ENCODE peak calls at places on chromosomes 12 and 14, in eight cellular contexts. T is WTC11, R is lung, D is body of pancreas, H is OCI-LY7, F is neural crest cell, S is breast epithelium, Z is GM20000. X is an unnamed sample.

GRCh38 chr14:54785778-54786160 is 116.9 kb downstream of the GCH1 start:
- DNase-seq in T (no peak), D (no peak), F (no peak), H (no peak), S (no peak), Z (no peak), R (no peak), X (no peak)

GRCh38 chr14:74401504-74402241 is 24.3 kb downstream of the SYNDIG1L start:
- DNase-seq in T (peak; percentile 70), R (no peak), Z (peak; percentile 87), S (peak; percentile 47), D (peak; percentile 20), F (peak; percentile 14), H (peak; percentile 92), X (no peak)

GRCh38 chr12:51393676-51394545 is 2.7 kb upstream of the GALNT6 start:
- DNase-seq in F (no peak), R (no peak), S (no peak), D (peak; percentile 38), Z (no peak), H (no peak), T (no peak), X (no peak)

GRCh38 chr12:48954781-48955501 is 2.3 kb downstream of the ARF3 start:
- DNase-seq in H (no peak), D (no peak), Z (no peak), F (no peak), S (no peak), T (no peak), R (no peak), X (no peak)

GRCh38 chr12:26845057-26845666 is 12.2 kb upstream of the ITPR2 start:
- DNase-seq in D (peak; percentile 74), Z (no peak), H (no peak), F (peak; percentile 64), T (peak; percentile 67), S (peak; percentile 27), R (peak; percentile 54), X (peak; percentile 38)

GRCh38 chr12:131774576-131774975 is 53.6 kb upstream of the MMP17 start:
- DNase-seq in Z (no peak), T (no peak), D (no peak), R (no peak), H (no peak), S (no peak), F (no peak), X (no peak)

GRCh38 chr14:75429562-75429961 is 1.7 kb downstream of the JDP2 start:
- DNase-seq in T (no peak), Z (no peak), R (no peak), D (no peak), H (peak; percentile 32), S (no peak), F (no peak), X (no peak)

GRCh38 chr12:72081787-72082186 is 143.1 kb downstream of the TPH2 start:
- DNase-seq in H (no peak), D (no peak), Z (no peak), R (no peak), T (no peak), F (no peak), S (no peak), X (no peak)

GRCh38 chr14:78022059-78022458 is 148.1 kb upstream of the NRXN3 start:
- DNase-seq in R (peak; percentile 59), Z (peak; percentile 63), F (peak; percentile 71), T (peak; percentile 89), S (no peak), D (peak; percentile 48), H (peak; percentile 61), X (no peak)

GRCh38 chr12:57614178-57614947 is 3.1 kb downstream of the ARHGEF25 start:
- DNase-seq in T (peak; percentile 77), D (no peak), R (no peak), Z (peak; percentile 90), F (no peak), S (no peak), H (peak; percentile 70), X (no peak)

GRCh38 chr12:57616383-57617101 is 5.3 kb downstream of the ARHGEF25 start:
- DNase-seq in T (no peak), F (no peak), S (no peak), Z (no peak), D (no peak), H (no peak), R (no peak), X (no peak)

GRCh38 chr12:57613427-57614109 is 2.3 kb downstream of the ARHGEF25 start:
- DNase-seq in S (no peak), R (no peak), Z (peak; percentile 13), D (no peak), T (no peak), H (no peak), F (no peak), X (no peak)

GRCh38 chr12:57615637-57616036 is 4.4 kb downstream of the ARHGEF25 start:
- DNase-seq in T (no peak), Z (no peak), S (no peak), F (no peak), D (no peak), H (no peak), R (no peak), X (no peak)

GRCh38 chr12:57614948-57615500 is 3.8 kb downstream of the ARHGEF25 start:
- DNase-seq in S (no peak), T (no peak), Z (no peak), D (no peak), H (no peak), F (no peak), R (no peak), X (no peak)
- TF ChIP-seq CTCF in S (no peak), T (no peak), Z (no peak), D (no peak), H (no peak), F (no peak), R (no peak), X (no peak)

DNA sequence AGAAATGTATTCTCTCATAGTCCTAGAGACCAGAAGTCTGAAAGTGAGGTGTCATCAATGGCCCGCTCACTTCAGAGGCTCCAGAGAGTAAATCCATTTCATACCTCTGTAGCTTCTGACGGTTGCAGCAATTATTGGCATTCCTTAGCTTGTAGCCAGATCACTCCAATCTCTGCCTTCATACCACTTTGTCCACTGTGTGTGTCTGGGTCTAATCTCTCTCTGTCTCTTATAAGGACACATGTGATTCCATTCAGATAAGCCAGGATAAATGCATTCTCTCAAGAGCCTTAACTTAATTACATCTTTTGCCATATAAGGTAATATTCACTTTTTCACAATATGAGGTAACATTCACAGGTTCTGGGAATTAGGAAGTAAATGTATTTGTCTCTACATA is 365.7 kb downstream of the GXYLT1 start:
- DNase-seq in T (no peak), F (no peak), Z (no peak), S (no peak), D (no peak), R (no peak), H (no peak), X (no peak)
- TF ChIP-seq CTCF in T (no peak), F (no peak), Z (no peak), S (no peak), D (no peak), R (no peak), H (no peak), X (no peak)

GRCh38 chr14:35083530-35084150 is 37.6 kb downstream of the FAM177A1 start:
- DNase-seq in H (no peak), Z (no peak), R (no peak), D (no peak), F (no peak), S (no peak), T (no peak), X (no peak)
- TF ChIP-seq CTCF in H (no peak), Z (no peak), R (no peak), D (no peak), F (no peak), S (no peak), T (no peak), X (no peak)

DNA sequence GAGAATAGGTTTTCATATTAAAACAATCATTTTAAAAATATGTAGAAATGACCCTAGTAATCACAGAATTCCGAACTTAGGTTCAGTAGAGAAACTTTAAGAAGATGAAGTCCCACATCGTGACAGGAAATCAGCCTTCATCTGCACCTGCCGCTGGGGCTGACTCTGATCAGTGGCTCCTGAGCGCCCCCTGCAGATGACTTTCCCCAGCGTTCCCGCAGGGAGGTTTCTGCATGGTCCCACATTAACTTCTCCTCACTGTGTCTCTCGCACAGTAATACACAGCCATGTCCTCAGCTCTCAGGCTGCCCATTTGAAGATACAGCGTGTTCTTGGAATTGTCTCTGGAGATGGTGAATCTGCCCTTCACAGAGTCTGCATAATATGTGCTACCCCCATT is 1131.1 kb downstream of the TMEM121 start:
- DNase-seq in S (no peak), R (no peak), F (no peak), H (peak; percentile 44), T (no peak), Z (peak; percentile 17), D (peak; percentile 5), X (no peak)
- TF ChIP-seq CTCF in S (no peak), R (no peak), F (no peak), H (peak; percentile 50), T (no peak), Z (peak; percentile 91), D (peak; percentile 14), X (no peak)

DNA sequence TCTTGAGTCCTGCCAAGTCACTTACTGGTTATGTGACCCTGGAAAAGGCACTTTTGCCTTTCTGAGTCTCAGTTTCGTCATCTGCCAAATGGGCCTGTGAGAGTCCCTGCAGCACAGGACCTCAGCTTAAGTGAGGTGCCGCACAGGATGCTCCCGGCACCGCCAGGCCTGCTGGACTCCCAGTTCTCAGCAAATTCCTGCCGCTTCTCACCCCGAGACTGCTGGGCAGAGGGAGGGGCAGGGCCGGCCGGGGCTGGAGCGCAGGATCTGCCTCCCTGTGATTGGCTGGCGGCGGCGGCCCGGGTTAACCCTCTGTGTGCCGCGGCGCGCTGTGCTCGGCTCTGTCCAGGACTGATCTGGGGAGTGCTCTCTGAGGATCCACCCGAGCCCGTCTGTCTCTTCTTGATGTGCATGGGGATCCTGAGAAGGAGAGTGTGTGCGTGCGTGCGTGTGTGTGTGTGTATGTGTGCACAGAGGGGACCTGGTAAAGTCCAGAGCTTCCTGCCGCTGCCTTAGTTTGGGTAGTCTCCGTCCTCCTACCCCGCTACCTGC is 8.6 kb downstream of the SETD1B start:
- DNase-seq in R (peak; percentile 82), Z (peak; percentile 80), D (peak; percentile 84), F (peak; percentile 68), S (no peak), H (peak; percentile 58), T (peak; percentile 86), X (peak; percentile 27)
- TF ChIP-seq CTCF in R (no peak), Z (no peak), D (peak; percentile 32), F (peak; percentile 49), S (no peak), H (no peak), T (peak; percentile 15), X (peak; percentile 51)

GRCh38 chr12:67018105-67018504 is 251.1 kb upstream of the CAND1 start:
- DNase-seq in Z (no peak), S (no peak), R (no peak), H (no peak), T (peak; percentile 65), D (no peak), F (no peak), X (no peak)
- TF ChIP-seq CTCF in Z (no peak), S (no peak), R (no peak), H (peak; percentile 25), T (no peak), D (no peak), F (no peak), X (no peak)

DNA sequence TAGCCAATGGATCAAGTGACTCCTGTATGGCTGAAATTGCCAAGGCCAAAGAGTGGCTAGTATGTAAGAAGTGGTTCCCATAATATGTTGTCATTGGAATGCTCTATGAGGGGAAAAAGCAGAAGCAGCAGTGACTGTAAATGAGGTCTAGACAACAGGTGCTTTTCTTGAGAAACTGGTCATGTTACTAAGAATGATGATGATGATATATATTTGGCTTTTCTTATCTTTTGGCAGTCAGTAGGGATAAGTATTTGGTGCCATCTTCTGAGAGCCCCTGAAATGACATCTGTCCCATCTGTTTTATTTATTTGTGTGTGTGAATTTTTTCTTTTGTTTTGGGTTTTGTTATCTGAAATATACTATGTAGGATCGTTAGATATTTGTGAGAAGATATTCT is 141.7 kb downstream of the SYT1 start:
- DNase-seq in S (no peak), F (no peak), H (no peak), D (no peak), R (no peak), Z (no peak), T (no peak), X (no peak)
- TF ChIP-seq CTCF in S (no peak), F (no peak), H (peak; percentile 54), D (no peak), R (no peak), Z (no peak), T (no peak), X (no peak)

X was measured in tibial nerve.